ENCODE peak calls at places on chromosomes 1 and 21, in ten cellular contexts. One of them, this sample, is unnamed.

GRCh38 chr21:45846373-45847160 is 135.0 kb upstream of the COL6A1 start:
- DNase-seq in CD8-positive, alpha-beta memory T cell: no peak
- DNase-seq in MM.1S: no peak
- DNase-seq in esophagus squamous epithelium: no peak
- DNase-seq in astrocyte: no peak
- DNase-seq in mammary epithelial cell: no peak
- DNase-seq in sigmoid colon: peak
- DNase-seq in CD4-positive, CD25-positive, alpha-beta regulatory T cell: no peak
- DNase-seq in thoracic aorta: no peak
- DNase-seq in neuronal stem cell: no peak
- DNase-seq in this sample: no peak

GRCh38 chr1:24108334-24109165 is 3.4 kb downstream of the MYOM3 start:
- DNase-seq in CD8-positive, alpha-beta memory T cell: no peak
- DNase-seq in MM.1S: no peak
- DNase-seq in esophagus squamous epithelium: no peak
- DNase-seq in astrocyte: peak
- DNase-seq in mammary epithelial cell: peak
- DNase-seq in sigmoid colon: no peak
- DNase-seq in CD4-positive, CD25-positive, alpha-beta regulatory T cell: no peak
- DNase-seq in thoracic aorta: no peak
- DNase-seq in neuronal stem cell: no peak
- DNase-seq in this sample: no peak

GRCh38 chr1:204858381-204858821 is 12.3 kb upstream of the NFASC start:
- DNase-seq in CD8-positive, alpha-beta memory T cell: no peak
- DNase-seq in MM.1S: no peak
- DNase-seq in esophagus squamous epithelium: no peak
- DNase-seq in astrocyte: no peak
- DNase-seq in mammary epithelial cell: no peak
- DNase-seq in sigmoid colon: no peak
- DNase-seq in CD4-positive, CD25-positive, alpha-beta regulatory T cell: no peak
- DNase-seq in thoracic aorta: no peak
- DNase-seq in neuronal stem cell: peak
- DNase-seq in this sample: no peak

GRCh38 chr1:7177438-7178126 is 392.3 kb downstream of the CAMTA1 start:
- DNase-seq in CD8-positive, alpha-beta memory T cell: no peak
- DNase-seq in MM.1S: no peak
- DNase-seq in esophagus squamous epithelium: no peak
- DNase-seq in astrocyte: no peak
- DNase-seq in mammary epithelial cell: no peak
- DNase-seq in sigmoid colon: no peak
- DNase-seq in CD4-positive, CD25-positive, alpha-beta regulatory T cell: no peak
- DNase-seq in thoracic aorta: no peak
- DNase-seq in neuronal stem cell: peak
- DNase-seq in this sample: no peak

GRCh38 chr1:41713557-41714327 is 205.0 kb downstream of the HIVEP3 start:
- DNase-seq in CD8-positive, alpha-beta memory T cell: no peak
- DNase-seq in MM.1S: no peak
- DNase-seq in esophagus squamous epithelium: no peak
- DNase-seq in astrocyte: peak
- DNase-seq in mammary epithelial cell: peak
- DNase-seq in sigmoid colon: no peak
- DNase-seq in CD4-positive, CD25-positive, alpha-beta regulatory T cell: no peak
- DNase-seq in thoracic aorta: no peak
- DNase-seq in neuronal stem cell: no peak
- DNase-seq in this sample: no peak

GRCh38 chr1:28887418-28887834 is 26.9 kb upstream of the EPB41 start:
- DNase-seq in CD8-positive, alpha-beta memory T cell: peak
- DNase-seq in MM.1S: peak
- DNase-seq in esophagus squamous epithelium: no peak
- DNase-seq in astrocyte: no peak
- DNase-seq in mammary epithelial cell: no peak
- DNase-seq in sigmoid colon: no peak
- DNase-seq in CD4-positive, CD25-positive, alpha-beta regulatory T cell: peak
- DNase-seq in thoracic aorta: no peak
- DNase-seq in neuronal stem cell: peak
- DNase-seq in this sample: peak

GRCh38 chr1:234699795-234700665 is 90.1 kb upstream of the IRF2BP2 start:
- DNase-seq in CD8-positive, alpha-beta memory T cell: peak
- DNase-seq in MM.1S: no peak
- DNase-seq in esophagus squamous epithelium: no peak
- DNase-seq in astrocyte: peak
- DNase-seq in mammary epithelial cell: peak
- DNase-seq in sigmoid colon: peak
- DNase-seq in CD4-positive, CD25-positive, alpha-beta regulatory T cell: peak
- DNase-seq in thoracic aorta: peak
- DNase-seq in neuronal stem cell: no peak
- DNase-seq in this sample: no peak

GRCh38 chr1:87392241-87393192 is 63.8 kb downstream of the LMO4 start:
- DNase-seq in CD8-positive, alpha-beta memory T cell: no peak
- DNase-seq in MM.1S: no peak
- DNase-seq in esophagus squamous epithelium: no peak
- DNase-seq in astrocyte: peak
- DNase-seq in mammary epithelial cell: peak
- DNase-seq in sigmoid colon: no peak
- DNase-seq in CD4-positive, CD25-positive, alpha-beta regulatory T cell: no peak
- DNase-seq in thoracic aorta: no peak
- DNase-seq in neuronal stem cell: no peak
- DNase-seq in this sample: no peak

GRCh38 chr1:110610084-110610483 is 3.9 kb upstream of the KCNA2 start:
- DNase-seq in CD8-positive, alpha-beta memory T cell: no peak
- DNase-seq in MM.1S: no peak
- DNase-seq in esophagus squamous epithelium: no peak
- DNase-seq in astrocyte: no peak
- DNase-seq in mammary epithelial cell: no peak
- DNase-seq in sigmoid colon: no peak
- DNase-seq in CD4-positive, CD25-positive, alpha-beta regulatory T cell: peak
- DNase-seq in thoracic aorta: no peak
- DNase-seq in neuronal stem cell: no peak
- DNase-seq in this sample: no peak

GRCh38 chr1:110610741-110611286 is 4.7 kb upstream of the KCNA2 start:
- DNase-seq in CD8-positive, alpha-beta memory T cell: no peak
- DNase-seq in MM.1S: no peak
- DNase-seq in esophagus squamous epithelium: no peak
- DNase-seq in astrocyte: no peak
- DNase-seq in mammary epithelial cell: no peak
- DNase-seq in sigmoid colon: no peak
- DNase-seq in CD4-positive, CD25-positive, alpha-beta regulatory T cell: no peak
- DNase-seq in thoracic aorta: no peak
- DNase-seq in neuronal stem cell: no peak
- DNase-seq in this sample: no peak

GRCh38 chr1:110608247-110608646 is 2.1 kb upstream of the KCNA2 start:
- DNase-seq in CD8-positive, alpha-beta memory T cell: no peak
- DNase-seq in MM.1S: no peak
- DNase-seq in esophagus squamous epithelium: no peak
- DNase-seq in astrocyte: no peak
- DNase-seq in mammary epithelial cell: no peak
- DNase-seq in sigmoid colon: no peak
- DNase-seq in CD4-positive, CD25-positive, alpha-beta regulatory T cell: no peak
- DNase-seq in thoracic aorta: no peak
- DNase-seq in neuronal stem cell: no peak
- DNase-seq in this sample: no peak

GRCh38 chr1:110615548-110616130 is 9.5 kb upstream of the KCNA2 start:
- DNase-seq in CD8-positive, alpha-beta memory T cell: peak
- DNase-seq in MM.1S: peak
- DNase-seq in esophagus squamous epithelium: no peak
- DNase-seq in astrocyte: peak
- DNase-seq in mammary epithelial cell: peak
- DNase-seq in sigmoid colon: peak
- DNase-seq in CD4-positive, CD25-positive, alpha-beta regulatory T cell: peak
- DNase-seq in thoracic aorta: no peak
- DNase-seq in neuronal stem cell: peak
- DNase-seq in this sample: peak

GRCh38 chr1:110612060-110612745 is 6.0 kb upstream of the KCNA2 start:
- DNase-seq in CD8-positive, alpha-beta memory T cell: no peak
- DNase-seq in MM.1S: no peak
- DNase-seq in esophagus squamous epithelium: no peak
- DNase-seq in astrocyte: no peak
- DNase-seq in mammary epithelial cell: no peak
- DNase-seq in sigmoid colon: no peak
- DNase-seq in CD4-positive, CD25-positive, alpha-beta regulatory T cell: no peak
- DNase-seq in thoracic aorta: no peak
- DNase-seq in neuronal stem cell: no peak
- DNase-seq in this sample: no peak
- H3K4me3 ChIP-seq in CD8-positive, alpha-beta memory T cell: no peak
- H3K4me3 ChIP-seq in MM.1S: no peak
- H3K4me3 ChIP-seq in esophagus squamous epithelium: no peak
- H3K4me3 ChIP-seq in astrocyte: no peak
- H3K4me3 ChIP-seq in mammary epithelial cell: no peak
- H3K4me3 ChIP-seq in sigmoid colon: no peak
- H3K4me3 ChIP-seq in CD4-positive, CD25-positive, alpha-beta regulatory T cell: no peak
- H3K4me3 ChIP-seq in thoracic aorta: no peak
- H3K4me3 ChIP-seq in neuronal stem cell: no peak
- H3K4me3 ChIP-seq in this sample: no peak

DNA sequence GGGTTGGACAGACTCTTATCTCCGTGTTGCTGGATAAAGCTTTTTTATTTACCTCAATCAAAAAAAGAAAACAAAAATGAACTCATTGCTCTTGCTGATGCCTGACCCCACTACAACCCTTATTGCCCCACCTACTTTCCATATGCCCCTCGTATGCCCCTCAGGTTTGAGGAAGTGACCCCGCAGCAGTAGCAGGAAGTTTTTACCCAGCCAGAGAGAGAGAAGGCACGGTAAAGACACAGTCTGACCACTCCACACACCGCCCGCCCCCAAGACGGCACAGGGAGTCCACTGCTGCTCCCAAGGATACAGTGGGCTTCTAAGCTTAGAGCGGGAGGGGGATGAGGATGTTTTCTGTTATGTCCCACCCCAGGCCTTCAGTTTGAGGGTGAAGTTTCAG is 9.8 kb downstream of the PLEKHO1 start:
- DNase-seq in CD8-positive, alpha-beta memory T cell: no peak
- DNase-seq in MM.1S: no peak
- DNase-seq in esophagus squamous epithelium: no peak
- DNase-seq in astrocyte: no peak
- DNase-seq in mammary epithelial cell: no peak
- DNase-seq in sigmoid colon: no peak
- DNase-seq in CD4-positive, CD25-positive, alpha-beta regulatory T cell: no peak
- DNase-seq in thoracic aorta: no peak
- DNase-seq in neuronal stem cell: no peak
- DNase-seq in this sample: no peak
- H3K27ac ChIP-seq in CD8-positive, alpha-beta memory T cell: no peak
- H3K27ac ChIP-seq in MM.1S: peak
- H3K27ac ChIP-seq in esophagus squamous epithelium: peak
- H3K27ac ChIP-seq in astrocyte: peak
- H3K27ac ChIP-seq in mammary epithelial cell: no peak
- H3K27ac ChIP-seq in sigmoid colon: peak
- H3K27ac ChIP-seq in CD4-positive, CD25-positive, alpha-beta regulatory T cell: peak
- H3K27ac ChIP-seq in thoracic aorta: peak
- H3K27ac ChIP-seq in neuronal stem cell: no peak
- H3K27ac ChIP-seq in this sample: no peak

DNA sequence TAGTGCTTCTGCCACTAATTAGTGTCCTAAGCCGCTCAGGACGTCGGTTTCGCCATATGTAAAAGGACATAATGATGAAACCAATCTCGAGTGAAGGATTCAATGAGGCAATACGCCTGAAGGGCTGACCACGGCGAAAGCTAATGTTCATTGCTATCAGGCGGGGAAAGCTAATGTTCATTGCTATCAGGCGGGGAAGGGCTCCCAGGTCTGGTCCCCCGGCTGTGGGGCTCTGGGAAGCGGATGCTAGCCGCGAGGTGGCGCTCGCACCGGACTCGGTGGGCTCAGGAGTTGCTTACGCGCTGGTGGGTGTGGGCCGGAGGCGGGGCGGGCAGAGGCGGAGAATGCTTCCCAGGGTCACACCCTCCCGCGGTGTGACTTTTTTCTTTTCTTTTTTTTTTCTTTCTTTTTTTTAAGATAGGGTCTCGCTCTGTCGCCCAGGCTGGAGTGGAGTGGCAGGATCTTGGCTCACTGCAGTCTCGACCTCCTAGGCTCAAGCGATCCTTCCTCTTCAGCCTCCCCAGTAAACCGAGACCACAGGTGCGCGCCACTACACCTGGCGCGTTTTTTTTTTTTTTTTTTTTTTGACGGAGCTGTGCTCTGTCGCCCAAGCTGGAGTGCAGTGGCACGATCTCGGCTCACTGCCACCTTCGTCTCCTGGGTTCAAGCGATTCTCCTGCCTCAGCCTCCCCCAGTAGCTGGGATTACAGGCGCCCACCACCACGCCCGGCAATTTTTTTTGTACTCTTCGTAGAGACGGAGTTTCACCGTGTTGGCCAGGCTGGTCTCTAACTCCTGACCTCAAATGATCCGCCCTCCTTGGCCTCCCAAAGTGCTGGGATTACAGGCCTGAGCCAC is 1.1 kb upstream of the PEAR1 start:
- DNase-seq in CD8-positive, alpha-beta memory T cell: peak
- DNase-seq in MM.1S: peak
- DNase-seq in esophagus squamous epithelium: no peak
- DNase-seq in astrocyte: peak
- DNase-seq in mammary epithelial cell: peak
- DNase-seq in sigmoid colon: peak
- DNase-seq in CD4-positive, CD25-positive, alpha-beta regulatory T cell: peak
- DNase-seq in thoracic aorta: peak
- DNase-seq in neuronal stem cell: peak
- DNase-seq in this sample: peak
- H3K4me3 ChIP-seq in CD8-positive, alpha-beta memory T cell: peak
- H3K4me3 ChIP-seq in MM.1S: peak
- H3K4me3 ChIP-seq in esophagus squamous epithelium: peak
- H3K4me3 ChIP-seq in astrocyte: peak
- H3K4me3 ChIP-seq in mammary epithelial cell: peak
- H3K4me3 ChIP-seq in sigmoid colon: peak
- H3K4me3 ChIP-seq in CD4-positive, CD25-positive, alpha-beta regulatory T cell: peak
- H3K4me3 ChIP-seq in thoracic aorta: peak
- H3K4me3 ChIP-seq in neuronal stem cell: no peak
- H3K4me3 ChIP-seq in this sample: peak

GRCh38 chr1:232380131-232380530 is 249.8 kb downstream of the SIPA1L2 start:
- DNase-seq in CD8-positive, alpha-beta memory T cell: no peak
- DNase-seq in MM.1S: no peak
- DNase-seq in esophagus squamous epithelium: no peak
- DNase-seq in astrocyte: no peak
- DNase-seq in mammary epithelial cell: no peak
- DNase-seq in sigmoid colon: no peak
- DNase-seq in CD4-positive, CD25-positive, alpha-beta regulatory T cell: no peak
- DNase-seq in thoracic aorta: no peak
- DNase-seq in neuronal stem cell: no peak
- DNase-seq in this sample: no peak

GRCh38 chr1:232378266-232379041 is 251.5 kb downstream of the SIPA1L2 start:
- DNase-seq in CD8-positive, alpha-beta memory T cell: no peak
- DNase-seq in MM.1S: no peak
- DNase-seq in esophagus squamous epithelium: no peak
- DNase-seq in astrocyte: no peak
- DNase-seq in mammary epithelial cell: no peak
- DNase-seq in sigmoid colon: peak
- DNase-seq in CD4-positive, CD25-positive, alpha-beta regulatory T cell: no peak
- DNase-seq in thoracic aorta: no peak
- DNase-seq in neuronal stem cell: no peak
- DNase-seq in this sample: no peak

GRCh38 chr1:232380556-232380955 is 249.4 kb downstream of the SIPA1L2 start:
- DNase-seq in CD8-positive, alpha-beta memory T cell: no peak
- DNase-seq in MM.1S: no peak
- DNase-seq in esophagus squamous epithelium: no peak
- DNase-seq in astrocyte: no peak
- DNase-seq in mammary epithelial cell: no peak
- DNase-seq in sigmoid colon: no peak
- DNase-seq in CD4-positive, CD25-positive, alpha-beta regulatory T cell: no peak
- DNase-seq in thoracic aorta: no peak
- DNase-seq in neuronal stem cell: no peak
- DNase-seq in this sample: no peak

GRCh38 chr1:232377494-232377770 is 252.5 kb downstream of the SIPA1L2 start:
- DNase-seq in CD8-positive, alpha-beta memory T cell: no peak
- DNase-seq in MM.1S: no peak
- DNase-seq in esophagus squamous epithelium: no peak
- DNase-seq in astrocyte: peak
- DNase-seq in mammary epithelial cell: peak
- DNase-seq in sigmoid colon: peak
- DNase-seq in CD4-positive, CD25-positive, alpha-beta regulatory T cell: no peak
- DNase-seq in thoracic aorta: no peak
- DNase-seq in neuronal stem cell: no peak
- DNase-seq in this sample: no peak

DNA sequence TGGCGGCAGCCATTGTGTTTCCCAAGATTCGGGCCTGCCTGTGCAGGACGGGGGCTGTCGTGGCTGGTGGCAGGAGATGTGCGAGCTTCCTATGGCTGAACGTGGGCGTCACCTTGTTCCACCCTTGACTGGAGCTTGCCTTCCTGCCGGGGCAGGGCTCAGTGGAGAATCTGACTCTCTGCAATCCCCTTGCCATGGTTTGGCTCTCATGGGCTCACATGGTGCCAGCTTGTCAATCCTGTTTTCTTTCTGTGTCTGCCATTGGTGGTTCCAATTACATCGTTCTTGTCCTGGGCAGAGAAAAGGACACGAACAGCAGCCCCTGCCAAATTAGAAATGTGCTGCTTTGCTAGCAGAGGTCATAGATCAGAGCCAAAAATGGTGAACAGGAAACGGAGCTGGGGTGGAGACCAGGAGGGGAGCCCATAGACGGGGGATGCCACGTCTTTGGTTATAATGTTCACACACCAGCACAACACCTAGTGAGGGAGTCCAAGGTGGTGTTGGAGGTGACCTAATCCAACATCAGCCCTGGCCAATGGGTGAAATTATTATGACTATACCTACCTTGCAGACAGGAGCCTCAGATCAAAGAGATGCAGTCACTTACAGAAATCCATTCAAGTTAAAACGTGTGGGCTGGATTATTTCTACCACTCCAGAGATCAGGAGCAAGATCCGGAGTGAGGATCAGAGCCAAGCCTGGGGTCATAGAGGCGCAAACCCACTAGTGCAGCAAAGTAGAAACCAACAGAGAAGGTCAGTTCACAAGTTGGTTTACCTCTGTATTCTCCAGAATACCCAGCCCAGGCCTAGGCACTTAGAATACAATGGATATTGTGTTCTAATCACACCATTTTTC is 253.1 kb downstream of the SIPA1L2 start:
- DNase-seq in CD8-positive, alpha-beta memory T cell: no peak
- DNase-seq in MM.1S: no peak
- DNase-seq in esophagus squamous epithelium: no peak
- DNase-seq in astrocyte: no peak
- DNase-seq in mammary epithelial cell: no peak
- DNase-seq in sigmoid colon: no peak
- DNase-seq in CD4-positive, CD25-positive, alpha-beta regulatory T cell: no peak
- DNase-seq in thoracic aorta: no peak
- DNase-seq in neuronal stem cell: no peak
- DNase-seq in this sample: no peak
- H3K27ac ChIP-seq in CD8-positive, alpha-beta memory T cell: no peak
- H3K27ac ChIP-seq in MM.1S: no peak
- H3K27ac ChIP-seq in esophagus squamous epithelium: peak
- H3K27ac ChIP-seq in astrocyte: no peak
- H3K27ac ChIP-seq in mammary epithelial cell: no peak
- H3K27ac ChIP-seq in sigmoid colon: peak
- H3K27ac ChIP-seq in CD4-positive, CD25-positive, alpha-beta regulatory T cell: no peak
- H3K27ac ChIP-seq in thoracic aorta: no peak
- H3K27ac ChIP-seq in neuronal stem cell: no peak
- H3K27ac ChIP-seq in this sample: no peak

This sample was measured in CD4-positive, alpha-beta memory T cell.